ENCODE peak calls at places on chromosomes 6 and 20, in five cellular contexts. C, K, D, M and L are unnamed samples.

GRCh38 chr6:142377112-142377848 is 75.5 kb downstream of the ADGRG6 start:
- DNase-seq in C (peak), K (no peak), D (no peak), M (peak), L (no peak)

GRCh38 chr6:835476-836160 is 142.7 kb upstream of the EXOC2 start:
- DNase-seq in C (no peak), K (no peak), D (no peak), M (no peak), L (no peak)

GRCh38 chr6:136085370-136086115 is 164.6 kb downstream of the MTFR2 start:
- DNase-seq in C (no peak), K (no peak), D (no peak), M (peak), L (no peak)

GRCh38 chr20:9629821-9630220 is 115.4 kb downstream of the LAMP5 start:
- DNase-seq in C (no peak), K (no peak), D (no peak), M (no peak), L (no peak)

GRCh38 chr6:106799008-106799952 is 169.9 kb downstream of the QRSL1 start:
- DNase-seq in C (peak), K (peak), D (no peak), M (peak), L (no peak)

GRCh38 chr20:16528078-16528477 is 45.2 kb downstream of the KIF16B start:
- DNase-seq in C (peak), K (peak), D (no peak), M (peak), L (peak)

GRCh38 chr6:90076471-90076870 is 182.2 kb downstream of the GJA10 start:
- DNase-seq in C (no peak), K (no peak), D (no peak), M (no peak), L (no peak)

GRCh38 chr6:142947702-142948480 is 2.9 kb upstream of the HIVEP2 start:
- DNase-seq in C (no peak), K (no peak), D (no peak), M (no peak), L (no peak)

GRCh38 chr20:15111654-15112053 is 774.2 kb upstream of the FLRT3 start:
- DNase-seq in C (no peak), K (no peak), D (no peak), M (no peak), L (no peak)

GRCh38 chr6:137568067-137568466 is 73.9 kb upstream of the OLIG3 start:
- DNase-seq in C (no peak), K (no peak), D (no peak), M (no peak), L (no peak)

GRCh38 chr6:109008537-109008950 is 86.1 kb downstream of the SESN1 start:
- DNase-seq in C (peak), K (no peak), D (no peak), M (peak), L (no peak)

GRCh38 chr6:112117554-112117953 is 30.2 kb downstream of the FAM229B start:
- DNase-seq in C (no peak), K (no peak), D (no peak), M (peak), L (peak)

GRCh38 chr6:93786474-93787330 is 367.3 kb upstream of the EPHA7 start:
- DNase-seq in C (no peak), K (no peak), D (no peak), M (no peak), L (no peak)

GRCh38 chr6:35786272-35786671 is 5.5 kb downstream of the CLPSL1 start:
- DNase-seq in C (no peak), K (no peak), D (no peak), M (no peak), L (no peak)

GRCh38 chr6:114361036-114361435 is 18.2 kb upstream of the HS3ST5 start:
- DNase-seq in C (no peak), K (no peak), D (no peak), M (no peak), L (no peak)

GRCh38 chr20:13274311-13274965 is 53.4 kb downstream of the ISM1 start:
- DNase-seq in C (peak), K (no peak), D (no peak), M (no peak), L (no peak)

GRCh38 chr6:1607557-1608221 is 2.0 kb upstream of the FOXC1 start:
- DNase-seq in C (peak), K (no peak), D (no peak), M (no peak), L (no peak)

GRCh38 chr6:169098136-169098535 is 155.5 kb downstream of the THBS2 start:
- DNase-seq in C (no peak), K (no peak), D (no peak), M (peak), L (no peak)

GRCh38 chr6:28424163-28424562 is 19.1 kb downstream of the ZSCAN23 start:
- DNase-seq in C (no peak), K (no peak), D (no peak), M (no peak), L (no peak)

GRCh38 chr6:41199427-41200246 is 1.3 kb downstream of the TREML2 start:
- DNase-seq in C (no peak), K (no peak), D (no peak), M (no peak), L (no peak)

GRCh38 chr6:51598171-51598570 is 489.2 kb downstream of the PKHD1 start:
- DNase-seq in C (no peak), K (no peak), D (no peak), M (no peak), L (no peak)

GRCh38 chr6:24982231-24982630 is 46.5 kb upstream of the RIPOR2 start:
- DNase-seq in C (no peak), K (no peak), D (no peak), M (peak), L (no peak)

GRCh38 chr20:41047279-41047974 is 18.8 kb downstream of the TOP1 start:
- DNase-seq in C (no peak), K (no peak), D (no peak), M (no peak), L (no peak)

GRCh38 chr6:158047120-158047518 is 65.5 kb downstream of the SYNJ2 start:
- DNase-seq in C (peak), K (peak), D (no peak), M (peak), L (no peak)

DNA sequence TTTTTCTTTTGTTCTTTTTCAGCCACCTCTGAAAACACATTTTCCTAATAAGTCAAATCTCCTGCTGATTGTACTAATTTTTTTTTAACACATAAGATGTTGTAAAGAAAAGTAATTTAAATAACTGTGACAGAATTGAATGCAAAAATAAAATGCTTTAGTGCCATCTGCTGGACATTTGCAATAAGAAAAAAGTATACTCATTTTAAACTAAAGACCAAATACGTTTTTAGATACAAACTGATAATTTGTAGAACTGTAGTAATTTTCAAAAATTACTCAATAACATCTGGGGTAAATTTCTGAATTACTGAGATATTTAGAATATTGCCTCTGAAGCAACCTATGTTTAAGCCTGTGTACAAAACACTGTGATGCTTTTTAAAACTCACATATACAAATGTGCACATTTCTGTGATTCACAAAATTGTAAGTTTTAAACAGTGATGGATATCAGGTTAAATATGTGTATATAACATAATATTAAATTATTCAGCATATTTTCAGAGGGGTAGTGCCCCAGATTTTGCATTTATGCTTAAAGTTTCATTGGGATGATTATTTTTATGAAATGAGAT is 198.7 kb downstream of the RIMS1 start:
- DNase-seq in C (peak), K (no peak), D (no peak), M (peak), L (no peak)
- TF ChIP-seq CTCF in C (peak), K (peak), D (peak), M (peak), L (no peak)

DNA sequence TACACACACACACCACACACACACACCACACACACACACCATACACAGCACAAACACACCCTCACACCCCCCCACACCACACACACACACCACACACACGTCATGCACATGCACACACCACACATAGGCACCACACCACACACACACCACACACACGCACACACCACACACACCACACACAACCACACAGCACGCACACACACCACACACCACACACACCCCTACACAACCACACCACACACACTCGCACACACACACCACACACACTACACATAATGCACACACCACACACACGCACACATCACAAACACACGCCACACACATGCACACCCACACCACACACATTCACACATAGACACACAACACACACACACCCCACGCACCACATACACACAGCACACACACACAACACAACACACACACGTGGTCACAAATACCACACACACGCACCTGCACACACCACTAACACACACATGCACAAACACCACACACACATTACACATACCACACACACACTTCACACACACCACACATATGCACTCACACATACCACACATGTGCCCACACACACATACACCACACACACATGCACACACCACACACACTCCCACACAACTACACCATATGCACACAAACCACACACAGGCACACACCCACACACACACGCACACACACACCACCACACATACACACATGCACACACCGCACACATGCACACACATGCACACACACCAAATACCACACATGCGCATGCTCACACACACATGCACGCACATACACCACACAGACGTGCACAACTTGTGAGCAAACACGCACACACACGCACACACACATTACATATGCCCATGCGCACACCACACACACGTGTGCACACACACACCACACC is 9.4 kb upstream of the ACSS1 start:
- DNase-seq in C (no peak), K (no peak), D (no peak), M (no peak), L (no peak)
- TF ChIP-seq CTCF in C (no peak), K (no peak), D (no peak), M (no peak), L (no peak)

DNA sequence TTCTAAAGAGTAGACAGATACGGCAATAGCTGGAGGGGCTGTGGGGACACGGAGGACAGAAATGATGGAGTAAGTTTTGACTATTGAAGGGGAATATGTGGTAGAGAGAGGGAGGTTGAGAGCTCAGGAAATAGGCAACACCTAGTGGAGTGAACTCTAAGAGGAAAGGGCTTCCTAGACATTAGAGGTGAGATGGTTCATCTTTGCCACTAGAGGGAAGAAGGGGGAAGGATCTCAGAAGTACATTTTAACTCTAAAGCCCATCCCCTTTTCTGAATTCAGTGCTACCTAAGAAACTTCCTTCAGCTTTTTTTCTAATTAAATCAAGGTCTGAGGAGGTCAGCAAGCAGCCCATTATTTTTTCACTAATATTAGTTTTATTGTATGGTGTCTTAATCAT is 689.4 kb upstream of the MAP3K7 start:
- DNase-seq in C (peak), K (no peak), D (no peak), M (peak), L (no peak)
- TF ChIP-seq CTCF in C (peak), K (no peak), D (no peak), M (peak), L (no peak)

DNA sequence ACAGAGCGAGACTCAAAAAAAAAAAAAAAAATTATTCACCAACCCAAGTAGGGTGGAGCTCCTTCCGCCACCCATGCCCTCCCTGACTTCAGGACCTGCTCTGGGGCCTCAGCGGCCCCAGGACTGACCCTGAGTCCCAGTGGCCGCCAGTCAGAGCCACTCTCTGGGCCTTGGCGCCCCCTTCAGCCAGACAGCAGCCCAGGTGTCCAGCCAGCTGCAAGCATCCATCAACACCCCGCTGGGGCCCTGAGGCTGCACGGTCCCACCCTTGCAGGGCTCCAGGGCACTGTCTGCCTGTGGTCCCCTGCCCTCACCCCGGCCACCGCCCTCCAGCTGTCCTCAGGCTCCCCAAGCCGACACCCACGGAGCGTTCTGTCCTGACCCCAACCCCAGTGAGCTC is 11.4 kb upstream of the KCNQ2 start:
- DNase-seq in C (no peak), K (no peak), D (no peak), M (no peak), L (no peak)
- TF ChIP-seq CTCF in C (no peak), K (no peak), D (no peak), M (no peak), L (no peak)